ENCODE peak calls at places on chromosomes 7 and 10, in nine cellular contexts. B is anterior cingulate cortex, H is PC-3, L is cardiac fibroblast, G is putamen, E is SJCRH30, O is WTC11, U is HL-60, D is AG04449. I is an unnamed sample.

GRCh38 chr7:123824754-123825067 is 20.3 kb upstream of the HYAL4 start:
- DNase-seq in H (peak; percentile 77), O (no peak), U (no peak), D (no peak), E (no peak), L (no peak), B (no peak), G (no peak), I (no peak)

GRCh38 chr7:38451840-38452239 is 178.4 kb upstream of the TARP start:
- DNase-seq in D (no peak), H (peak; percentile 62), B (no peak), E (no peak), L (peak; percentile 67), U (no peak), O (no peak), G (peak; percentile 19), I (no peak)

GRCh38 chr7:158174947-158175346 is 412.7 kb downstream of the PTPRN2 start:
- DNase-seq in L (no peak), H (no peak), U (no peak), O (no peak), B (no peak), E (no peak), G (no peak), D (no peak), I (no peak)

GRCh38 chr7:108358553-108358952 is 97.7 kb downstream of the NRCAM start:
- DNase-seq in L (peak; percentile 95), U (no peak), O (no peak), D (peak; percentile 69), G (no peak), B (no peak), E (peak; percentile 80), H (peak; percentile 87), I (peak; percentile 16)

GRCh38 chr10:25226775-25227682 is 52.2 kb downstream of the GPR158 start:
- DNase-seq in B (no peak), E (peak; percentile 42), D (no peak), G (peak; percentile 77), H (peak; percentile 59), L (peak; percentile 60), O (peak; percentile 41), U (peak; percentile 2), I (peak; percentile 37)

GRCh38 chr10:49220031-49220430 is 31.8 kb upstream of the TMEM273 start:
- DNase-seq in E (no peak), L (peak; percentile 36), B (no peak), D (peak; percentile 12), U (no peak), G (no peak), H (peak; percentile 79), O (no peak), I (no peak)

GRCh38 chr7:156635529-156636385 is 4.8 kb upstream of the RNF32 start:
- DNase-seq in O (no peak), H (no peak), B (no peak), D (no peak), E (no peak), U (no peak), G (no peak), L (no peak), I (no peak)

GRCh38 chr10:15324611-15325010 is 46.5 kb downstream of the FAM171A1 start:
- DNase-seq in U (no peak), O (no peak), B (no peak), G (no peak), E (no peak), L (no peak), D (no peak), H (no peak), I (no peak)

GRCh38 chr7:151057038-151057736 is 510 bp downstream of the CDK5 start:
- DNase-seq in D (no peak), B (no peak), O (no peak), L (no peak), H (no peak), U (no peak), G (no peak), E (peak; percentile 71), I (no peak)

GRCh38 chr7:46133076-46133475 is 212.0 kb upstream of the IGFBP3 start:
- DNase-seq in H (no peak), B (no peak), G (no peak), U (no peak), O (no peak), E (no peak), L (no peak), D (peak; percentile 46), I (no peak)

GRCh38 chr7:105006367-105007139 is 7.5 kb upstream of the KMT2E start:
- DNase-seq in B (no peak), H (peak; percentile 51), G (no peak), U (no peak), O (no peak), D (no peak), E (no peak), L (no peak), I (no peak)

GRCh38 chr7:137891016-137891655 is 44.4 kb upstream of the DGKI start:
- DNase-seq in B (no peak), D (no peak), E (no peak), O (no peak), U (no peak), G (no peak), H (no peak), L (no peak), I (no peak)

GRCh38 chr10:132389631-132390454 is 7.2 kb upstream of the PWWP2B start:
- DNase-seq in G (no peak), O (peak; percentile 50), U (no peak), B (no peak), H (no peak), D (no peak), L (no peak), E (no peak), I (no peak)

GRCh38 chr10:103599907-103600306 is 106.4 kb downstream of the NEURL1 start:
- DNase-seq in G (no peak), U (no peak), H (no peak), D (no peak), E (no peak), L (no peak), B (no peak), O (no peak), I (no peak)

GRCh38 chr10:1059902-1060301 is 3.7 kb downstream of the WDR37 start:
- DNase-seq in B (no peak), H (no peak), L (no peak), D (no peak), U (no peak), O (no peak), E (no peak), G (no peak), I (no peak)

GRCh38 chr7:32587431-32587948 is 92.2 kb downstream of the AVL9 start:
- DNase-seq in D (peak; percentile 46), U (peak; percentile 33), G (no peak), L (peak; percentile 93), B (no peak), O (no peak), E (peak; percentile 60), H (peak; percentile 25), I (no peak)

GRCh38 chr7:155644971-155645509 is 579 bp downstream of the RBM33 start:
- DNase-seq in G (peak; percentile 34), B (peak; percentile 35), U (peak; percentile 18), D (no peak), L (peak; percentile 47), O (peak; percentile 22), E (peak; percentile 46), H (peak; percentile 23), I (peak; percentile 14)

GRCh38 chr7:137342340-137342739 is 1.2 kb downstream of the PTN start:
- DNase-seq in O (no peak), G (no peak), D (no peak), E (no peak), L (peak; percentile 18), B (no peak), H (no peak), U (no peak), I (no peak)

GRCh38 chr10:131872837-131873375 is 27.9 kb upstream of the PPP2R2D start:
- DNase-seq in U (no peak), G (no peak), H (no peak), L (no peak), B (no peak), D (no peak), E (no peak), O (no peak), I (no peak)

GRCh38 chr10:126803394-126803793 is 101.8 kb upstream of the DOCK1 start:
- DNase-seq in B (no peak), D (no peak), G (no peak), O (no peak), H (no peak), L (no peak), E (no peak), U (no peak), I (no peak)

GRCh38 chr10:75104842-75105241 is 6.6 kb upstream of the SAMD8 start:
- DNase-seq in U (no peak), G (no peak), O (no peak), B (no peak), E (no peak), L (no peak), H (no peak), D (no peak), I (no peak)

GRCh38 chr7:127731431-127732080 is 79.6 kb downstream of the SND1 start:
- DNase-seq in H (no peak), L (no peak), B (no peak), O (no peak), U (no peak), D (no peak), G (no peak), E (no peak), I (no peak)

GRCh38 chr10:3119796-3120459 is 52.6 kb downstream of the PFKP start:
- DNase-seq in U (no peak), B (no peak), O (peak; percentile 34), H (peak; percentile 7), G (no peak), L (peak; percentile 46), D (no peak), E (no peak), I (no peak)

GRCh38 chr7:26663905-26664673 is 200.3 kb downstream of the SKAP2 start:
- DNase-seq in U (no peak), H (no peak), E (no peak), L (no peak), O (no peak), B (no peak), G (no peak), D (no peak), I (no peak)

GRCh38 chr10:50396491-50397311 is 145.4 kb upstream of the ASAH2 start:
- DNase-seq in D (no peak), B (no peak), L (peak; percentile 78), O (no peak), H (peak; percentile 73), E (no peak), U (no peak), G (no peak), I (no peak)

GRCh38 chr10:31320598-31321211 is 1.7 kb downstream of the ZEB1 start:
- DNase-seq in D (no peak), G (peak; percentile 45), B (peak; percentile 30), O (peak; percentile 32), H (peak; percentile 7), U (no peak), E (peak; percentile 62), L (peak; percentile 65), I (peak; percentile 31)

GRCh38 chr10:4931587-4931986 is 31.6 kb upstream of the AKR1C1 start:
- DNase-seq in B (no peak), G (no peak), E (no peak), D (no peak), H (no peak), U (no peak), L (no peak), O (no peak), I (no peak)

GRCh38 chr7:4882742-4883351 is 669 bp downstream of the RADIL start:
- DNase-seq in U (no peak), D (no peak), L (no peak), E (no peak), O (no peak), G (no peak), B (no peak), H (peak; percentile 3), I (no peak)

GRCh38 chr10:129410688-129411087 is 56.4 kb upstream of the MGMT start:
- DNase-seq in L (no peak), D (no peak), O (no peak), U (no peak), E (no peak), G (no peak), B (no peak), H (no peak), I (no peak)

GRCh38 chr10:101851411-101852116 is 8.0 kb upstream of the KCNIP2 start:
- DNase-seq in O (no peak), U (no peak), B (peak; percentile 29), G (no peak), E (no peak), L (no peak), H (no peak), D (no peak), I (no peak)

GRCh38 chr10:92119340-92119739 is 171.5 kb downstream of the CPEB3 start:
- DNase-seq in E (no peak), O (no peak), G (no peak), L (no peak), H (no peak), B (no peak), D (no peak), U (no peak), I (no peak)

I was measured in LoVo.